ENCODE peak calls at places on chromosomes 1 and 21, in eight cellular contexts. One of them, this sample, is unnamed.
A peak's percentile ranks its signal among the peaks of the same experiment; 100 is the strongest.

GRCh38 chr1:41751804-41752513 is 166.8 kb downstream of the HIVEP3 start:
- DNase-seq in H9: no peak
- DNase-seq in hepatocyte: no peak
- DNase-seq in pancreas: no peak
- DNase-seq in prostate gland: no peak
- DNase-seq in spleen: peak; percentile 86
- DNase-seq in fibroblast of lung: peak; percentile 79
- DNase-seq in ovary: no peak
- DNase-seq in this sample: no peak

GRCh38 chr1:9652379-9653194 is 1.1 kb downstream of the PIK3CD start:
- DNase-seq in H9: no peak
- DNase-seq in hepatocyte: no peak
- DNase-seq in pancreas: no peak
- DNase-seq in prostate gland: no peak
- DNase-seq in spleen: peak; percentile 95
- DNase-seq in fibroblast of lung: no peak
- DNase-seq in ovary: no peak
- DNase-seq in this sample: peak; percentile 62

GRCh38 chr1:184425449-184426277 is 38.8 kb downstream of the C1orf21 start:
- DNase-seq in H9: no peak
- DNase-seq in hepatocyte: no peak
- DNase-seq in pancreas: no peak
- DNase-seq in prostate gland: peak; percentile 69
- DNase-seq in spleen: no peak
- DNase-seq in fibroblast of lung: no peak
- DNase-seq in ovary: no peak
- DNase-seq in this sample: no peak

GRCh38 chr21:42191978-42192595 is 26.9 kb upstream of the ABCG1 start:
- DNase-seq in H9: no peak
- DNase-seq in hepatocyte: no peak
- DNase-seq in pancreas: no peak
- DNase-seq in prostate gland: peak; percentile 22
- DNase-seq in spleen: no peak
- DNase-seq in fibroblast of lung: no peak
- DNase-seq in ovary: no peak
- DNase-seq in this sample: no peak

GRCh38 chr21:43645414-43645891 is 13.8 kb downstream of the HSF2BP start:
- DNase-seq in H9: peak; percentile 49
- DNase-seq in hepatocyte: peak; percentile 86
- DNase-seq in pancreas: no peak
- DNase-seq in prostate gland: peak; percentile 64
- DNase-seq in spleen: no peak
- DNase-seq in fibroblast of lung: peak; percentile 80
- DNase-seq in ovary: peak; percentile 71
- DNase-seq in this sample: no peak

GRCh38 chr21:16579538-16579937 is 849.8 kb downstream of the USP25 start:
- DNase-seq in H9: no peak
- DNase-seq in hepatocyte: peak; percentile 59
- DNase-seq in pancreas: no peak
- DNase-seq in prostate gland: no peak
- DNase-seq in spleen: no peak
- DNase-seq in fibroblast of lung: peak; percentile 95
- DNase-seq in ovary: no peak
- DNase-seq in this sample: no peak

GRCh38 chr21:26756491-26757159 is 88.6 kb downstream of the ADAMTS1 start:
- DNase-seq in H9: no peak
- DNase-seq in hepatocyte: no peak
- DNase-seq in pancreas: no peak
- DNase-seq in prostate gland: no peak
- DNase-seq in spleen: no peak
- DNase-seq in fibroblast of lung: no peak
- DNase-seq in ovary: no peak
- DNase-seq in this sample: no peak

GRCh38 chr1:244672961-244673695 is 20.2 kb downstream of the DESI2 start:
- DNase-seq in H9: no peak
- DNase-seq in hepatocyte: no peak
- DNase-seq in pancreas: no peak
- DNase-seq in prostate gland: no peak
- DNase-seq in spleen: no peak
- DNase-seq in fibroblast of lung: peak; percentile 34
- DNase-seq in ovary: peak; percentile 30
- DNase-seq in this sample: no peak

GRCh38 chr1:54585181-54586066 is 37.4 kb downstream of the ACOT11 start:
- DNase-seq in H9: no peak
- DNase-seq in hepatocyte: no peak
- DNase-seq in pancreas: no peak
- DNase-seq in prostate gland: no peak
- DNase-seq in spleen: peak; percentile 47
- DNase-seq in fibroblast of lung: no peak
- DNase-seq in ovary: no peak
- DNase-seq in this sample: peak; percentile 87

GRCh38 chr1:243455760-243456651 is 200.2 kb downstream of the SDCCAG8 start:
- DNase-seq in H9: peak; percentile 10
- DNase-seq in hepatocyte: no peak
- DNase-seq in pancreas: no peak
- DNase-seq in prostate gland: no peak
- DNase-seq in spleen: no peak
- DNase-seq in fibroblast of lung: no peak
- DNase-seq in ovary: no peak
- DNase-seq in this sample: no peak

GRCh38 chr1:67748630-67749029 is 63.6 kb downstream of the GADD45A start:
- DNase-seq in H9: no peak
- DNase-seq in hepatocyte: peak; percentile 60
- DNase-seq in pancreas: no peak
- DNase-seq in prostate gland: no peak
- DNase-seq in spleen: no peak
- DNase-seq in fibroblast of lung: peak; percentile 75
- DNase-seq in ovary: no peak
- DNase-seq in this sample: no peak

GRCh38 chr1:116886532-116886931 is 23.2 kb upstream of the PTGFRN start:
- DNase-seq in H9: no peak
- DNase-seq in hepatocyte: peak; percentile 32
- DNase-seq in pancreas: no peak
- DNase-seq in prostate gland: peak; percentile 53
- DNase-seq in spleen: no peak
- DNase-seq in fibroblast of lung: no peak
- DNase-seq in ovary: no peak
- DNase-seq in this sample: no peak

GRCh38 chr1:237863234-237863633 is 27.5 kb downstream of the ZP4 start:
- DNase-seq in H9: no peak
- DNase-seq in hepatocyte: no peak
- DNase-seq in pancreas: no peak
- DNase-seq in prostate gland: no peak
- DNase-seq in spleen: no peak
- DNase-seq in fibroblast of lung: no peak
- DNase-seq in ovary: no peak
- DNase-seq in this sample: no peak

GRCh38 chr1:69121708-69122107 is 446.0 kb upstream of the LRRC7 start:
- DNase-seq in H9: no peak
- DNase-seq in hepatocyte: no peak
- DNase-seq in pancreas: no peak
- DNase-seq in prostate gland: no peak
- DNase-seq in spleen: no peak
- DNase-seq in fibroblast of lung: peak; percentile 62
- DNase-seq in ovary: no peak
- DNase-seq in this sample: no peak

GRCh38 chr1:228865613-228866320 is 130.5 kb downstream of the RHOU start:
- DNase-seq in H9: peak; percentile 10
- DNase-seq in hepatocyte: peak; percentile 32
- DNase-seq in pancreas: no peak
- DNase-seq in prostate gland: no peak
- DNase-seq in spleen: no peak
- DNase-seq in fibroblast of lung: no peak
- DNase-seq in ovary: no peak
- DNase-seq in this sample: no peak

GRCh38 chr1:59738591-59739015 is 76.1 kb upstream of the HOOK1 start:
- DNase-seq in H9: no peak
- DNase-seq in hepatocyte: no peak
- DNase-seq in pancreas: peak; percentile 21
- DNase-seq in prostate gland: no peak
- DNase-seq in spleen: no peak
- DNase-seq in fibroblast of lung: peak; percentile 90
- DNase-seq in ovary: no peak
- DNase-seq in this sample: no peak

GRCh38 chr1:181135462-181135781 is 46.9 kb downstream of the IER5 start:
- DNase-seq in H9: no peak
- DNase-seq in hepatocyte: no peak
- DNase-seq in pancreas: no peak
- DNase-seq in prostate gland: no peak
- DNase-seq in spleen: no peak
- DNase-seq in fibroblast of lung: peak; percentile 56
- DNase-seq in ovary: no peak
- DNase-seq in this sample: no peak

GRCh38 chr1:64246294-64246917 is 43.0 kb downstream of the UBE2U start:
- DNase-seq in H9: no peak
- DNase-seq in hepatocyte: peak; percentile 64
- DNase-seq in pancreas: no peak
- DNase-seq in prostate gland: no peak
- DNase-seq in spleen: no peak
- DNase-seq in fibroblast of lung: peak; percentile 74
- DNase-seq in ovary: no peak
- DNase-seq in this sample: no peak

GRCh38 chr1:13829152-13829769 is 129.3 kb downstream of the PRDM2 start:
- DNase-seq in H9: no peak
- DNase-seq in hepatocyte: no peak
- DNase-seq in pancreas: no peak
- DNase-seq in prostate gland: peak; percentile 40
- DNase-seq in spleen: no peak
- DNase-seq in fibroblast of lung: no peak
- DNase-seq in ovary: no peak
- DNase-seq in this sample: no peak
- TF ChIP-seq CTCF in H9: no peak
- TF ChIP-seq CTCF in hepatocyte: no peak
- TF ChIP-seq CTCF in pancreas: no peak
- TF ChIP-seq CTCF in prostate gland: no peak
- TF ChIP-seq CTCF in spleen: no peak
- TF ChIP-seq CTCF in fibroblast of lung: no peak
- TF ChIP-seq CTCF in ovary: no peak
- TF ChIP-seq CTCF in this sample: no peak

GRCh38 chr1:201502511-201502857 is 4.4 kb downstream of the CSRP1 start:
- DNase-seq in H9: no peak
- DNase-seq in hepatocyte: no peak
- DNase-seq in pancreas: no peak
- DNase-seq in prostate gland: no peak
- DNase-seq in spleen: peak; percentile 16
- DNase-seq in fibroblast of lung: no peak
- DNase-seq in ovary: no peak
- DNase-seq in this sample: no peak
- H3K4me1 ChIP-seq in H9: peaks cover 8% of the 10 kb centered on the region
- H3K4me1 ChIP-seq in hepatocyte: peaks cover 44% of the 10 kb centered on the region
- H3K4me1 ChIP-seq in pancreas: peaks cover 41% of the 10 kb centered on the region
- H3K4me1 ChIP-seq in prostate gland: peaks cover 16% of the 10 kb centered on the region
- H3K4me1 ChIP-seq in spleen: peaks cover 27% of the 10 kb centered on the region
- H3K4me1 ChIP-seq in fibroblast of lung: peaks cover 29% of the 10 kb centered on the region
- H3K4me1 ChIP-seq in ovary: peaks cover 51% of the 10 kb centered on the region
- H3K4me1 ChIP-seq in this sample: no peaks in the 10 kb centered on the region

GRCh38 chr1:104646233-104646632 is 896.5 kb downstream of the AMY1C start:
- DNase-seq in H9: no peak
- DNase-seq in hepatocyte: no peak
- DNase-seq in pancreas: no peak
- DNase-seq in prostate gland: no peak
- DNase-seq in spleen: no peak
- DNase-seq in fibroblast of lung: no peak
- DNase-seq in ovary: no peak
- DNase-seq in this sample: no peak

GRCh38 chr1:104648269-104648691 is 898.6 kb downstream of the AMY1C start:
- DNase-seq in H9: no peak
- DNase-seq in hepatocyte: peak; percentile 31
- DNase-seq in pancreas: no peak
- DNase-seq in prostate gland: no peak
- DNase-seq in spleen: no peak
- DNase-seq in fibroblast of lung: no peak
- DNase-seq in ovary: no peak
- DNase-seq in this sample: no peak
- TF ChIP-seq CTCF in H9: peak; percentile 73
- TF ChIP-seq CTCF in hepatocyte: peak; percentile 58
- TF ChIP-seq CTCF in pancreas: no peak
- TF ChIP-seq CTCF in prostate gland: no peak
- TF ChIP-seq CTCF in spleen: no peak
- TF ChIP-seq CTCF in fibroblast of lung: no peak
- TF ChIP-seq CTCF in ovary: no peak
- TF ChIP-seq CTCF in this sample: peak; percentile 16

GRCh38 chr1:12161324-12161661 is 5.5 kb upstream of the TNFRSF1B start:
- DNase-seq in H9: no peak
- DNase-seq in hepatocyte: no peak
- DNase-seq in pancreas: no peak
- DNase-seq in prostate gland: no peak
- DNase-seq in spleen: no peak
- DNase-seq in fibroblast of lung: no peak
- DNase-seq in ovary: no peak
- DNase-seq in this sample: no peak

GRCh38 chr1:12157366-12158231 is 9.2 kb upstream of the TNFRSF1B start:
- DNase-seq in H9: no peak
- DNase-seq in hepatocyte: no peak
- DNase-seq in pancreas: no peak
- DNase-seq in prostate gland: no peak
- DNase-seq in spleen: no peak
- DNase-seq in fibroblast of lung: no peak
- DNase-seq in ovary: no peak
- DNase-seq in this sample: no peak

GRCh38 chr1:12159826-12160225 is 7.0 kb upstream of the TNFRSF1B start:
- DNase-seq in H9: no peak
- DNase-seq in hepatocyte: no peak
- DNase-seq in pancreas: no peak
- DNase-seq in prostate gland: no peak
- DNase-seq in spleen: peak; percentile 80
- DNase-seq in fibroblast of lung: no peak
- DNase-seq in ovary: no peak
- DNase-seq in this sample: no peak

GRCh38 chr1:12155328-12155727 is 11.5 kb upstream of the TNFRSF1B start:
- DNase-seq in H9: no peak
- DNase-seq in hepatocyte: no peak
- DNase-seq in pancreas: no peak
- DNase-seq in prostate gland: no peak
- DNase-seq in spleen: no peak
- DNase-seq in fibroblast of lung: no peak
- DNase-seq in ovary: no peak
- DNase-seq in this sample: no peak

DNA sequence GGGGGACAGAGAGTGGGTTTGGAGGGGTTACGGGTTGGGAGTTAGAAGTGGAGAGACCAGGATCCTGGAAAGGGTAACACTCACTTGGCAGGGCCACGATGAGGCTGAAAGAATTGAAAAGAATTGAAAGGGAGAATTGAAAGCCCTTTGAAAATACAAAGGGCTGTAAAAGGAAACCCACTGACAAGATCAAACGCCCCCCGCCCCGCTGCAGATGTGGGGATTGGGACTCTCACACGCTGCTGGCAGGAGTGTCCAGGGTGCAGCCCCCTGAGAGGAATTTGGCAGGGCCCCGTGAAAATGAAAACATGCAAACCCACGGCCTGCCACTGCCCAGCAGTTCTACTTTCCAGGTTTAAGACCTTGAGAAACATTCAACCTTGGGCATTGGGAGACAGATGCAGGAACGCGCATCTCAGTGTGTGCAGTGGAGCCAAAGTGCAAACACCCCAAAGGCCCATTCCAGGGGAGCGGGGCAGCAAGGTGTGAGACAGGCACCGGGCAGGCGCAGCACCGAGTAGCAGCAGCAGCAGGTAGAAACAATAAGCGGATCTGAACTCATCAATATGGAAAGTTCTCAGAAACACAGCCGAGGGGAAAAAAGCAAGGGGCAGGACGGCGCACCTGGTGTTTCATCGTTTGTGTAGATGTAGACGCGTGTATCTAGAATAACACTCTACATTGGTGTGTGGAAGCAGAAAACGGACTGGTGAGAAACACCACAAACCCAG is 8.3 kb upstream of the TNFRSF1B start:
- DNase-seq in H9: no peak
- DNase-seq in hepatocyte: no peak
- DNase-seq in pancreas: no peak
- DNase-seq in prostate gland: no peak
- DNase-seq in spleen: peak; percentile 79
- DNase-seq in fibroblast of lung: no peak
- DNase-seq in ovary: no peak
- DNase-seq in this sample: no peak
- H3K4me1 ChIP-seq in H9: peaks cover 8% of the 10 kb centered on the region
- H3K4me1 ChIP-seq in hepatocyte: peaks cover 17% of the 10 kb centered on the region
- H3K4me1 ChIP-seq in pancreas: no peaks in the 10 kb centered on the region
- H3K4me1 ChIP-seq in prostate gland: no peaks in the 10 kb centered on the region
- H3K4me1 ChIP-seq in spleen: peaks cover 78% of the 10 kb centered on the region
- H3K4me1 ChIP-seq in fibroblast of lung: peaks cover 17% of the 10 kb centered on the region
- H3K4me1 ChIP-seq in ovary: peaks cover 14% of the 10 kb centered on the region
- H3K4me1 ChIP-seq in this sample: peaks cover 18% of the 10 kb centered on the region